ENCODE peak calls at places on chromosomes 6 and 20, in nine cellular contexts. One of them, this sample, is unnamed.

GRCh38 chr6:44016131-44016870 is 111.0 kb downstream of the MRPL14 start:
- DNase-seq in endothelial cell: no peak
- DNase-seq in ELR: peak
- DNase-seq in A172: no peak
- DNase-seq in nephron progenitor cell: no peak
- DNase-seq in mucosa of gallbladder: no peak
- DNase-seq in central memory CD4-positive, alpha-beta T cell: no peak
- DNase-seq in HEK293T: no peak
- DNase-seq in stimulated activated CD4-positive, alpha-beta T cell treated with anti-CD3 and anti-CD28 coated beads, TNF-alpha, amount 100 ng/mL, for 1 hour: no peak
- DNase-seq in this sample: no peak

GRCh38 chr6:167485186-167485978 is 160.5 kb downstream of the TTLL2 start:
- DNase-seq in stimulated activated CD4-positive, alpha-beta T cell treated with anti-CD3 and anti-CD28 coated beads, TNF-alpha, amount 100 ng/mL, for 1 hour: no peak
- DNase-seq in central memory CD4-positive, alpha-beta T cell: no peak
- DNase-seq in A172: peak
- DNase-seq in nephron progenitor cell: no peak
- DNase-seq in HEK293T: no peak
- DNase-seq in ELR: no peak
- DNase-seq in endothelial cell: peak
- DNase-seq in mucosa of gallbladder: no peak
- DNase-seq in this sample: no peak

GRCh38 chr6:36368921-36369880 is 18.3 kb downstream of the ETV7 start:
- DNase-seq in HEK293T: no peak
- DNase-seq in stimulated activated CD4-positive, alpha-beta T cell treated with anti-CD3 and anti-CD28 coated beads, TNF-alpha, amount 100 ng/mL, for 1 hour: no peak
- DNase-seq in mucosa of gallbladder: no peak
- DNase-seq in ELR: peak
- DNase-seq in A172: peak
- DNase-seq in endothelial cell: no peak
- DNase-seq in central memory CD4-positive, alpha-beta T cell: no peak
- DNase-seq in nephron progenitor cell: no peak
- DNase-seq in this sample: no peak

GRCh38 chr6:83702749-83703148 is 6.2 kb downstream of the SNAP91 start:
- DNase-seq in HEK293T: no peak
- DNase-seq in A172: no peak
- DNase-seq in central memory CD4-positive, alpha-beta T cell: no peak
- DNase-seq in stimulated activated CD4-positive, alpha-beta T cell treated with anti-CD3 and anti-CD28 coated beads, TNF-alpha, amount 100 ng/mL, for 1 hour: no peak
- DNase-seq in mucosa of gallbladder: no peak
- DNase-seq in ELR: no peak
- DNase-seq in nephron progenitor cell: no peak
- DNase-seq in endothelial cell: no peak
- DNase-seq in this sample: no peak

GRCh38 chr6:164151161-164151728 is 736.7 kb downstream of the QKI start:
- DNase-seq in ELR: no peak
- DNase-seq in HEK293T: no peak
- DNase-seq in endothelial cell: no peak
- DNase-seq in stimulated activated CD4-positive, alpha-beta T cell treated with anti-CD3 and anti-CD28 coated beads, TNF-alpha, amount 100 ng/mL, for 1 hour: no peak
- DNase-seq in nephron progenitor cell: no peak
- DNase-seq in A172: no peak
- DNase-seq in central memory CD4-positive, alpha-beta T cell: no peak
- DNase-seq in mucosa of gallbladder: no peak
- DNase-seq in this sample: peak

GRCh38 chr6:154319231-154319858 is 37.3 kb downstream of the IPCEF1 start:
- DNase-seq in endothelial cell: no peak
- DNase-seq in nephron progenitor cell: peak
- DNase-seq in stimulated activated CD4-positive, alpha-beta T cell treated with anti-CD3 and anti-CD28 coated beads, TNF-alpha, amount 100 ng/mL, for 1 hour: no peak
- DNase-seq in A172: peak
- DNase-seq in mucosa of gallbladder: no peak
- DNase-seq in ELR: peak
- DNase-seq in HEK293T: no peak
- DNase-seq in central memory CD4-positive, alpha-beta T cell: no peak
- DNase-seq in this sample: no peak

GRCh38 chr6:56851104-56851503 is 103.8 kb upstream of the BEND6 start:
- DNase-seq in stimulated activated CD4-positive, alpha-beta T cell treated with anti-CD3 and anti-CD28 coated beads, TNF-alpha, amount 100 ng/mL, for 1 hour: no peak
- DNase-seq in mucosa of gallbladder: peak
- DNase-seq in A172: peak
- DNase-seq in endothelial cell: peak
- DNase-seq in HEK293T: no peak
- DNase-seq in nephron progenitor cell: peak
- DNase-seq in central memory CD4-positive, alpha-beta T cell: no peak
- DNase-seq in ELR: peak
- DNase-seq in this sample: no peak

GRCh38 chr6:121731381-121731780 is 295.9 kb downstream of the GJA1 start:
- DNase-seq in A172: no peak
- DNase-seq in endothelial cell: no peak
- DNase-seq in central memory CD4-positive, alpha-beta T cell: no peak
- DNase-seq in nephron progenitor cell: no peak
- DNase-seq in stimulated activated CD4-positive, alpha-beta T cell treated with anti-CD3 and anti-CD28 coated beads, TNF-alpha, amount 100 ng/mL, for 1 hour: no peak
- DNase-seq in mucosa of gallbladder: no peak
- DNase-seq in HEK293T: no peak
- DNase-seq in ELR: no peak
- DNase-seq in this sample: no peak

GRCh38 chr6:90068835-90069478 is 174.7 kb downstream of the GJA10 start:
- DNase-seq in A172: peak
- DNase-seq in mucosa of gallbladder: no peak
- DNase-seq in stimulated activated CD4-positive, alpha-beta T cell treated with anti-CD3 and anti-CD28 coated beads, TNF-alpha, amount 100 ng/mL, for 1 hour: no peak
- DNase-seq in central memory CD4-positive, alpha-beta T cell: no peak
- DNase-seq in nephron progenitor cell: no peak
- DNase-seq in ELR: peak
- DNase-seq in endothelial cell: no peak
- DNase-seq in HEK293T: no peak
- DNase-seq in this sample: no peak

GRCh38 chr20:2800590-2801458 is at the start of gene CPXM1:
- DNase-seq in mucosa of gallbladder: no peak
- DNase-seq in A172: no peak
- DNase-seq in ELR: no peak
- DNase-seq in nephron progenitor cell: peak
- DNase-seq in endothelial cell: peak
- DNase-seq in central memory CD4-positive, alpha-beta T cell: no peak
- DNase-seq in HEK293T: no peak
- DNase-seq in stimulated activated CD4-positive, alpha-beta T cell treated with anti-CD3 and anti-CD28 coated beads, TNF-alpha, amount 100 ng/mL, for 1 hour: no peak
- DNase-seq in this sample: no peak

GRCh38 chr6:87029711-87030314 is 65.1 kb downstream of the CGA start:
- DNase-seq in mucosa of gallbladder: no peak
- DNase-seq in ELR: peak
- DNase-seq in endothelial cell: no peak
- DNase-seq in A172: peak
- DNase-seq in nephron progenitor cell: no peak
- DNase-seq in central memory CD4-positive, alpha-beta T cell: no peak
- DNase-seq in stimulated activated CD4-positive, alpha-beta T cell treated with anti-CD3 and anti-CD28 coated beads, TNF-alpha, amount 100 ng/mL, for 1 hour: no peak
- DNase-seq in HEK293T: peak
- DNase-seq in this sample: no peak

GRCh38 chr6:3518356-3518841 is 61.5 kb upstream of the SLC22A23 start:
- DNase-seq in stimulated activated CD4-positive, alpha-beta T cell treated with anti-CD3 and anti-CD28 coated beads, TNF-alpha, amount 100 ng/mL, for 1 hour: no peak
- DNase-seq in endothelial cell: no peak
- DNase-seq in nephron progenitor cell: no peak
- DNase-seq in HEK293T: no peak
- DNase-seq in central memory CD4-positive, alpha-beta T cell: no peak
- DNase-seq in A172: peak
- DNase-seq in ELR: peak
- DNase-seq in mucosa of gallbladder: peak
- DNase-seq in this sample: peak

GRCh38 chr6:63530984-63531383 is 41.3 kb upstream of the LOC128125822 start:
- DNase-seq in HEK293T: no peak
- DNase-seq in endothelial cell: no peak
- DNase-seq in stimulated activated CD4-positive, alpha-beta T cell treated with anti-CD3 and anti-CD28 coated beads, TNF-alpha, amount 100 ng/mL, for 1 hour: no peak
- DNase-seq in mucosa of gallbladder: no peak
- DNase-seq in ELR: no peak
- DNase-seq in A172: no peak
- DNase-seq in nephron progenitor cell: no peak
- DNase-seq in central memory CD4-positive, alpha-beta T cell: no peak
- DNase-seq in this sample: no peak

GRCh38 chr6:146357578-146358340 is 185.9 kb upstream of the RAB32 start:
- DNase-seq in central memory CD4-positive, alpha-beta T cell: no peak
- DNase-seq in A172: peak
- DNase-seq in nephron progenitor cell: no peak
- DNase-seq in HEK293T: no peak
- DNase-seq in endothelial cell: no peak
- DNase-seq in stimulated activated CD4-positive, alpha-beta T cell treated with anti-CD3 and anti-CD28 coated beads, TNF-alpha, amount 100 ng/mL, for 1 hour: no peak
- DNase-seq in ELR: peak
- DNase-seq in mucosa of gallbladder: no peak
- DNase-seq in this sample: no peak

GRCh38 chr6:33419580-33420492 is at the start of gene SYNGAP1:
- DNase-seq in A172: peak
- DNase-seq in nephron progenitor cell: peak
- DNase-seq in mucosa of gallbladder: peak
- DNase-seq in central memory CD4-positive, alpha-beta T cell: no peak
- DNase-seq in endothelial cell: no peak
- DNase-seq in stimulated activated CD4-positive, alpha-beta T cell treated with anti-CD3 and anti-CD28 coated beads, TNF-alpha, amount 100 ng/mL, for 1 hour: no peak
- DNase-seq in ELR: peak
- DNase-seq in HEK293T: no peak
- DNase-seq in this sample: no peak

GRCh38 chr6:17392978-17393334 is 439 bp upstream of the CAP2 start:
- DNase-seq in HEK293T: no peak
- DNase-seq in mucosa of gallbladder: no peak
- DNase-seq in nephron progenitor cell: no peak
- DNase-seq in central memory CD4-positive, alpha-beta T cell: no peak
- DNase-seq in ELR: no peak
- DNase-seq in A172: no peak
- DNase-seq in endothelial cell: no peak
- DNase-seq in stimulated activated CD4-positive, alpha-beta T cell treated with anti-CD3 and anti-CD28 coated beads, TNF-alpha, amount 100 ng/mL, for 1 hour: no peak
- DNase-seq in this sample: no peak

This sample was measured in prostate gland.